ENCODE peak calls at places on chromosomes 5 and 9, in six cellular contexts. D is osteocyte; R is activated CD4-positive, alpha-beta T cell treated with anti-CD3 and anti-CD28 coated beads for 36 hours; H is GDM1; X is stimulated activated CD4-positive, alpha-beta T cell treated with anti-CD3 and anti-CD28 coated beads, Interleukin-15, amount 100 ng/mL, for 1 hour; W is fibroblast of mammary gland. Z is an unnamed sample.

GRCh38 chr9:129560849-129561248 is 60.1 kb downstream of the C9orf50 start:
- DNase-seq in R (no peak), W (no peak), D (no peak), X (no peak), H (no peak), Z (no peak)

GRCh38 chr5:115831163-115831768 is 10.1 kb downstream of the ATG12 start:
- DNase-seq in X (no peak), H (no peak), D (no peak), W (peak), R (peak), Z (no peak)

GRCh38 chr9:96241391-96241809 is 60.6 kb downstream of the HSD17B3 start:
- DNase-seq in W (no peak), D (no peak), X (no peak), R (peak), H (no peak), Z (no peak)

GRCh38 chr5:178305801-178306200 is 73.2 kb upstream of the PHYKPL start:
- DNase-seq in X (no peak), D (no peak), H (no peak), R (no peak), W (no peak), Z (no peak)

GRCh38 chr5:84274585-84275468 is 109.9 kb downstream of the EDIL3 start:
- DNase-seq in R (peak), W (peak), H (peak), X (no peak), D (no peak), Z (no peak)

GRCh38 chr5:181152406-181152805 is 5.0 kb downstream of the OR2V2 start:
- DNase-seq in W (no peak), H (no peak), R (no peak), D (no peak), X (no peak), Z (no peak)

GRCh38 chr9:70111641-70112236 is 68.1 kb downstream of the MAMDC2 start:
- DNase-seq in H (no peak), R (peak), X (no peak), D (no peak), W (no peak), Z (no peak)

GRCh38 chr5:149682532-149683076 is 47.5 kb upstream of the PPARGC1B start:
- DNase-seq in W (no peak), R (no peak), X (no peak), H (no peak), D (no peak), Z (no peak)

GRCh38 chr9:101923451-101923850 is 185.0 kb upstream of the GRIN3A start:
- DNase-seq in X (no peak), D (no peak), W (no peak), R (no peak), H (no peak), Z (no peak)

GRCh38 chr9:105651806-105652205 is 10.5 kb upstream of the TAL2 start:
- DNase-seq in W (no peak), D (no peak), H (no peak), R (no peak), X (no peak), Z (no peak)

GRCh38 chr9:110088099-110088498 is 119.9 kb downstream of the C9orf152 start:
- DNase-seq in D (peak), H (no peak), X (no peak), R (no peak), W (peak), Z (no peak)

Z was measured in stimulated activated CD8-positive, alpha-beta memory T cell treated with anti-CD3 and anti-CD28 coated beads, Interleukin-7, amount 100 ng/mL, for 4 hours.